ENCODE peak calls at places on chromosomes 16 and 17, in ten cellular contexts. F, V, Z, I, J, H, N, Y, L and X are unnamed samples.

GRCh38 chr16:15639061-15639568 is 3.8 kb downstream of the MARF1 start:
- DNase-seq in L (no peak), Z (no peak), J (peak; percentile 46), I (no peak), V (no peak), N (no peak), F (no peak), H (no peak), Y (no peak), X (no peak)

GRCh38 chr17:39617446-39618251 is 9.1 kb upstream of the PPP1R1B start:
- DNase-seq in Y (peak; percentile 19), I (peak; percentile 20), H (peak; percentile 52), J (peak; percentile 68), N (no peak), Z (peak; percentile 71), L (peak; percentile 80), F (peak; percentile 80), V (peak; percentile 26), X (peak; percentile 74)

GRCh38 chr17:33667052-33667509 is 374.0 kb upstream of the ASIC2 start:
- DNase-seq in Y (no peak), L (no peak), I (no peak), Z (no peak), N (no peak), V (no peak), H (no peak), J (no peak), F (no peak), X (no peak)

GRCh38 chr17:82170412-82170961 is 42.2 kb downstream of the CCDC57 start:
- DNase-seq in V (no peak), I (no peak), N (no peak), Z (no peak), Y (no peak), F (no peak), L (no peak), J (no peak), H (no peak), X (no peak)

GRCh38 chr16:69534720-69535119 is 31.0 kb upstream of the NFAT5 start:
- DNase-seq in Y (no peak), F (no peak), I (no peak), H (no peak), J (no peak), N (no peak), V (no peak), L (no peak), Z (no peak), X (no peak)

GRCh38 chr17:74125160-74125559 is 78.3 kb upstream of the RPL38 start:
- DNase-seq in J (no peak), H (no peak), Z (no peak), N (no peak), I (no peak), V (no peak), Y (no peak), L (peak; percentile 74), F (no peak), X (no peak)

GRCh38 chr17:52297230-52298010 is 138.9 kb upstream of the CA10 start:
- DNase-seq in Y (no peak), Z (no peak), N (no peak), I (peak; percentile 6), J (no peak), H (no peak), F (no peak), V (no peak), L (peak; percentile 31), X (peak; percentile 57)

GRCh38 chr17:43545383-43545632 is 832 bp downstream of the ETV4 start:
- DNase-seq in H (peak; percentile 29), Y (peak; percentile 40), L (no peak), N (peak; percentile 71), J (no peak), F (peak; percentile 34), Z (peak; percentile 29), I (no peak), V (peak; percentile 4), X (peak; percentile 27)

GRCh38 chr16:3188675-3188924 is 596 bp downstream of the OR1F1 start:
- DNase-seq in V (no peak), F (no peak), N (no peak), J (no peak), I (no peak), L (no peak), H (no peak), Z (no peak), Y (no peak), X (no peak)

GRCh38 chr17:67390006-67390645 is 13.0 kb downstream of the PITPNC1 start:
- DNase-seq in I (no peak), F (no peak), Z (no peak), N (no peak), Y (no peak), V (no peak), H (no peak), J (no peak), L (no peak), X (no peak)

GRCh38 chr16:56643080-56643778 is 4.8 kb downstream of the MT1A start:
- DNase-seq in V (peak; percentile 52), N (no peak), I (no peak), Y (peak; percentile 70), H (peak; percentile 65), J (peak; percentile 66), F (peak; percentile 90), L (peak; percentile 58), Z (peak; percentile 77), X (peak; percentile 66)

GRCh38 chr17:20123209-20123608 is 114.0 kb downstream of the SPECC1 start:
- DNase-seq in Z (no peak), H (no peak), L (no peak), I (no peak), V (no peak), J (no peak), Y (no peak), N (no peak), F (no peak), X (no peak)